ENCODE peak calls at places on chromosome 19, in eight cellular contexts. M is GM12865, Q is H9, A is HL-60, W is heart right ventricle, J is endodermal cell, S is cardiac fibroblast, R is GM06990. E is an unnamed sample.

GRCh38 chr19:46753420-46754155 is 7.3 kb upstream of the STRN4 start:
- DNase-seq in M (peak), Q (peak), A (peak), W (peak), J (peak), S (no peak), R (peak), E (peak)

GRCh38 chr19:15702590-15702930 is 25.3 kb upstream of the OR10H2 start:
- DNase-seq in M (peak), Q (no peak), A (peak), W (peak), J (no peak), S (peak), R (no peak), E (no peak)

GRCh38 chr19:46346821-46347571 is at the start of gene PPP5C:
- DNase-seq in M (peak), Q (peak), A (peak), W (peak), J (peak), S (peak), R (peak), E (peak)

GRCh38 chr19:46537136-46538097 is 41.8 kb upstream of the PNMA8B start:
- DNase-seq in M (peak), Q (peak), A (peak), W (peak), J (peak), S (peak), R (no peak), E (peak)

GRCh38 chr19:21587549-21587948 is 82.1 kb downstream of the ZNF429 start:
- DNase-seq in M (no peak), Q (no peak), A (no peak), W (no peak), J (no peak), S (no peak), R (no peak), E (no peak)

GRCh38 chr19:19552811-19553210 is 14.7 kb downstream of the CILP2 start:
- DNase-seq in M (peak), Q (peak), A (peak), W (no peak), J (peak), S (peak), R (no peak), E (peak)

GRCh38 chr19:44575116-44575700 is 38.2 kb upstream of the IGSF23 start:
- DNase-seq in M (no peak), Q (no peak), A (no peak), W (no peak), J (peak), S (no peak), R (no peak), E (no peak)

GRCh38 chr19:2274937-2275535 is 6.9 kb downstream of the PEAK3 start:
- DNase-seq in M (peak), Q (peak), A (peak), W (peak), J (peak), S (peak), R (no peak), E (peak)

GRCh38 chr19:55069137-55069858 is 6.3 kb upstream of the RDH13 start:
- DNase-seq in M (peak), Q (peak), A (no peak), W (no peak), J (peak), S (peak), R (no peak), E (peak)

GRCh38 chr19:53942001-53942786 is 20.5 kb upstream of the CACNG8 start:
- DNase-seq in M (no peak), Q (peak), A (no peak), W (no peak), J (peak), S (peak), R (peak), E (peak)

GRCh38 chr19:33134571-33135041 is 2.7 kb downstream of the WDR88 start:
- DNase-seq in M (no peak), Q (peak), A (peak), W (no peak), J (peak), S (no peak), R (peak), E (peak)

GRCh38 chr19:31255863-31256600 is 93.2 kb downstream of the TSHZ3 start:
- DNase-seq in M (no peak), Q (no peak), A (no peak), W (no peak), J (no peak), S (no peak), R (no peak), E (no peak)

GRCh38 chr19:41753159-41753558 is 2.2 kb upstream of the CEACAM6 start:
- DNase-seq in M (peak), Q (peak), A (peak), W (peak), J (peak), S (peak), R (peak), E (peak)
- TF ChIP-seq CTCF in M (peak), Q (peak), A (peak), W (peak), J (peak), S (peak), R (peak), E (peak)

GRCh38 chr19:5339950-5340636 is 519 bp downstream of the PTPRS start:
- DNase-seq in M (no peak), Q (no peak), A (no peak), W (no peak), J (peak), S (no peak), R (peak), E (peak)
- TF ChIP-seq CTCF in M (peak), Q (peak), A (no peak), W (no peak), J (peak), S (no peak), R (no peak), E (no peak)

GRCh38 chr19:28640506-28640905 is 572.4 kb downstream of the UQCRFS1 start:
- DNase-seq in M (no peak), Q (no peak), A (no peak), W (no peak), J (no peak), S (peak), R (no peak), E (no peak)
- TF ChIP-seq CTCF in M (no peak), Q (no peak), A (no peak), W (no peak), J (no peak), S (no peak), R (no peak), E (no peak)

GRCh38 chr19:42135836-42136235 is 3.6 kb upstream of the POU2F2 start:
- DNase-seq in M (no peak), Q (no peak), A (no peak), W (no peak), J (no peak), S (no peak), R (no peak), E (no peak)

GRCh38 chr19:42134671-42135070 is 2.4 kb upstream of the POU2F2 start:
- DNase-seq in M (no peak), Q (no peak), A (no peak), W (no peak), J (no peak), S (no peak), R (no peak), E (no peak)

GRCh38 chr19:42143341-42144234 is 11.3 kb upstream of the POU2F2 start:
- DNase-seq in M (no peak), Q (peak), A (no peak), W (no peak), J (peak), S (peak), R (no peak), E (peak)

DNA sequence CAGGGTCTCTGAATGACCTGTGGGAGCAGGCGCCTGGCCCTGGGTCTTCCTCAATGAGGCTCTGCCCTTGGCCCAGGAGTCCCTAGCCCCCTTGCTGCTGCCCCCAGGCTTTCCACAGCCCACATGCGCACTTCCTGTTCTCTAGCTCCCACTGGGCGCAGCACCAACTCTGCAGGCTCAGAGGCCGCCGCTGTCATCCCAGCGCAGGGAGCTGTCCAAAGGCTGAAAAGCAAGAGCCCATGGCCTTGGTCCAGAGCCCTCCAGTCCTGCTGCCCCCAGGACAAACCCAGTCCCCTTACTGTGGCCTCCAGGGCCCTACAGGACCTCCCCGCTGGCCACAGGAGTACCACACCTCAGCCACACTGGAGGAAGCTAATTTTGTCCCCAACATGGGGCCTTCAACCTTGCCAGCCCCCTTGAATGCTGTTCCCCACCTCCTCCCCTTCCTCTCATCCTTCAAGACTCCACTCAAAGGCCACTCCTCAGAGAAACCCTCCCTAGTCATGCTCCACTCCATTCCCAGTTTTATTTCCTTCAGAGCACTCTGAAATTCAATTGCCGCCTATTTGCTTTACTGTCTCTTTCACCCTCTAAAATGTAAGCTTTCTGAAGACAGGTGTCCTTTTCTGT is 8.0 kb upstream of the POU2F2 start:
- DNase-seq in M (peak), Q (peak), A (peak), W (peak), J (peak), S (peak), R (no peak), E (peak)
- TF ChIP-seq CTCF in M (no peak), Q (no peak), A (no peak), W (no peak), J (no peak), S (peak), R (no peak), E (no peak)

DNA sequence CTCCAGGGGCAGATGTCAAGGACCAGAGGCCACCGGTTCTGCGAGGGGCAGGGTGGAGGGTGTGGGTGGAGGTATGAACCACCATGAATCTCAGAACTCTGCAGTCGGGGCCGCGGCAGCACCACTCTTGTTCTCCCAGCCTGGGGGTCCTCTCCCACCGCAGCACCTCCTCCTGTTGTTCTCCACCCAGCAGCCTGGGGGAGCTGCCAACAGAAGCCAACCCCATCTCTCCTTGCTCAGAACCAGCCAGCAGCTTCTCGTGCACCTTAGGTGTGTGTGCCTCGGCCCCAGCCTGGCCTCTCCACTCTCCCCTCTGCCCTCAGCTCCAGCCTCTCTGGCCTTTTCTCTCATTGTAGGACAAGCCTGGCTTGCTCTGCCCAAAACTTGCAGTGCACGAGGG is 31.9 kb upstream of the CCNE1 start:
- DNase-seq in M (peak), Q (peak), A (no peak), W (no peak), J (peak), S (no peak), R (no peak), E (no peak)
- TF ChIP-seq CTCF in M (peak), Q (peak), A (no peak), W (no peak), J (peak), S (no peak), R (peak), E (no peak)

DNA sequence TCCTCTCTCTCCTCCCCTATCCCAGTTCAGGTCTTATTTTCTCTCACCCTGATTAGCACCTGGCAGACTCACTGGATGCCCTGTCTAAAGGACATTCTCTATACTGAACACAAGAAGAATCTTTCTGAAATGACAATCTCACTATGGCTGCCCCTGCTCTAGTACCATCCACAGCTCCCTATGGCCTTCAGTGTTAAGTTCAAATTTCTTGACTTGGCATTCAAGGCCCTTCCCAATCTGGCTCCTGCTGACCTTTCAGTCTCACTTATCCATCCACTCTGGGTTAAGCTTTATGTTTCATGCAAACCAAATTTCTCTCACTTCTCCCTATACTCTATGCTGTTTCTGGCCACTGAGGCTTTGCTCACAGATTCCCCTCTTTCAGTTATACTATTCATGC is 34.2 kb downstream of the MBD3L1 start:
- DNase-seq in M (no peak), Q (no peak), A (no peak), W (no peak), J (no peak), S (no peak), R (no peak), E (no peak)
- TF ChIP-seq CTCF in M (no peak), Q (no peak), A (no peak), W (no peak), J (no peak), S (no peak), R (no peak), E (no peak)

E was measured in nephron progenitor cell.